ENCODE peak calls at places on chromosomes 11 and 22, in seven cellular contexts. D, U, N, H, P, I and M are unnamed samples.

GRCh38 chr11:64894070-64894811 is 15.8 kb upstream of the EHD1 start:
- DNase-seq in P (no peak), U (no peak), N (peak), I (peak), H (peak), D (peak), M (peak)

GRCh38 chr11:102306048-102306575 is 11.2 kb upstream of the BIRC3 start:
- DNase-seq in H (no peak), N (peak), I (no peak), U (no peak), P (no peak), D (no peak), M (no peak)

GRCh38 chr11:36412781-36413383 is 97.2 kb downstream of the TRAF6 start:
- DNase-seq in P (no peak), I (peak), D (no peak), N (no peak), H (no peak), U (no peak), M (no peak)

GRCh38 chr22:26494506-26494905 is 10.8 kb downstream of the SRRD start:
- DNase-seq in H (no peak), D (no peak), N (no peak), P (no peak), U (no peak), I (no peak), M (no peak)

GRCh38 chr11:13160745-13161144 is 116.8 kb upstream of the BMAL1 start:
- DNase-seq in I (no peak), D (no peak), U (no peak), N (peak), H (no peak), P (no peak), M (no peak)

GRCh38 chr11:125724125-125724524 is 22.0 kb upstream of the PATE1 start:
- DNase-seq in H (no peak), N (peak), P (no peak), D (no peak), I (peak), U (no peak), M (no peak)

GRCh38 chr22:29916007-29916544 is 33.1 kb downstream of the MTMR3 start:
- DNase-seq in H (no peak), D (no peak), I (no peak), N (peak), U (no peak), P (no peak), M (no peak)

GRCh38 chr11:35927730-35928129 is 16.1 kb upstream of the LDLRAD3 start:
- DNase-seq in H (peak), P (peak), D (no peak), I (no peak), N (peak), U (peak), M (no peak)

GRCh38 chr11:9264381-9265210 is 554 bp downstream of the DENND5A start:
- DNase-seq in I (peak), D (peak), U (peak), N (peak), H (peak), P (no peak), M (no peak)

GRCh38 chr11:29527391-29527936 is 489.4 kb downstream of the KCNA4 start:
- DNase-seq in D (no peak), I (peak), H (no peak), U (peak), P (no peak), N (peak), M (peak)

GRCh38 chr11:71086687-71087258 is 165.6 kb downstream of the SHANK2 start:
- DNase-seq in H (no peak), U (peak), D (no peak), P (no peak), I (no peak), N (peak), M (no peak)

DNA sequence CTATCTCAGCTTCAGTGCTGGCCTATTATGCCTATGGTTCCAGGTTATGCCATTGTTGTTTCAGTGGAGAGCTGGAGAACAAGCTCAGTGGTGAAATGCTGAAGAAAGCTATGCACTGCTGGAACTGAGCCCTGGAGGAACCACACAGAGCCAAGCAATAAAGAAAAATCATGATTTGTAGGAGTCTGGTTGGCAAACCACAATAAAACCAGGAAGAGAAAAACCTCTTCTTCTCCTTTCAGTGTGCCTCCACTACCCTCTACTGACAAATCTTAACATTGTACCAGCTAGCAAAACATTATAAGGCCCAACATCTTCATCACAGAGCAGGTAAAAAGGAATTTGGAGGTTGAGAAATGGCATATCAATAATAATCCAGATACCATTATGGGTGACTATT is 5.3 kb downstream of the OR51F2 start:
- DNase-seq in D (no peak), U (no peak), H (no peak), P (no peak), I (no peak), N (no peak), M (no peak)
- TF ChIP-seq CTCF in D (no peak), U (peak), H (peak), P (no peak), I (no peak), N (peak), M (peak)

GRCh38 chr22:50219800-50220602 is 19.2 kb downstream of the SELENOO start:
- DNase-seq in U (no peak), N (no peak), H (no peak), I (no peak), P (no peak), D (no peak), M (no peak)

GRCh38 chr22:50220603-50221409 is 20.0 kb downstream of the SELENOO start:
- DNase-seq in I (no peak), U (no peak), H (no peak), D (no peak), P (no peak), N (no peak), M (no peak)

GRCh38 chr22:50222508-50222907 is 21.7 kb downstream of the SELENOO start:
- DNase-seq in D (no peak), U (no peak), H (no peak), P (no peak), N (no peak), I (no peak), M (no peak)

GRCh38 chr22:50224071-50224470 is 20.8 kb downstream of the TUBGCP6 start:
- DNase-seq in U (no peak), N (no peak), I (no peak), H (no peak), D (no peak), P (no peak), M (no peak)

DNA sequence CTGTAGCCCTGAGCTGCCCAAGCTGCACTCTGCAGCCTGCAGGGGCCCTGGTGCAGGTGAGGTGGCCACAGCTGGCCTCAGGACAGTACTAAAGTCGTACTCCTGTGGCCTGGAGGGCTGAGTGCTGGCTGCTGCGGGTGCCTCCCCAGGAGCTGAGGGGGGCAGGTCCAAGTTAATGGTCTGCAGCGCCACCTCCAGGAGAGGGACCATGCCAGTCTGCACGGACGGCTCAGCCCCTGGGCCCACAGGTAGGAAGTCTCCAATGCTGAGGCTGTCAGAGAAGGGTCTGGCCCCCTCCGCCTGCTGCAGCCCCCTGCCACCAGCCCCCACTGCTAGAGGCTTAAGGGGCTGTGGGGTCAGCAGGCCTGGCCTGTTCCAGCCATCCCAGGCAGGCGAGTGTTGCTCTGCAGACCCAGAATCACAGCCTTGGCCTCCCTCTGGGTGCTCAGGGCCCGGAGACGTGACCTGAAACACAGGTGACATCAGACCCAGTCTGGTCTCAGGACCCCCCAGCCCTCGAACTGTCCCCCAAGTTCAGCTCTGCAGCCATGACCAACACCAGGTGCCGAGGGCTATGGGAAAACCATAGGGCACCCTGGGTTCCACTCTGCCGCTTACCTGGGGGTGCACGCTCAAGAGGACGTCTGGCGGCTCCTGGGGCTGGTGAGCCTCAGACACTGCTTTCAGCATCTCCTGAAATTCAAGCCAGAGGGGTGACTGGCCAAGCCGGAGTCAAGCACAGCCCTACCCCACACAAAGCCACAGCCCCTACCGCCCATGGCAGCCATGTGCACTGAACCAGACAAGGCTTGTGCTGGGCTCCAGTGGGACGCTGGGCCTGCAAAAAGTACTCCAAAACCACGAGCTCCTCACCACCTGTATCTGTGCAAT is 20.8 kb downstream of the SELENOO start:
- DNase-seq in H (no peak), U (no peak), I (no peak), D (no peak), P (no peak), N (no peak), M (no peak)
- TF ChIP-seq CTCF in H (no peak), U (no peak), I (peak), D (no peak), P (no peak), N (no peak), M (no peak)

GRCh38 chr11:107683807-107684206 is 28.0 kb downstream of the SLN start:
- DNase-seq in I (no peak), H (no peak), P (no peak), N (peak), D (no peak), U (no peak), M (no peak)
- TF ChIP-seq CTCF in I (peak), H (peak), P (no peak), N (peak), D (no peak), U (peak), M (peak)

GRCh38 chr22:33129621-33130020 is 71.4 kb upstream of the SYN3 start:
- DNase-seq in N (no peak), D (no peak), H (no peak), U (no peak), I (no peak), P (no peak), M (no peak)

GRCh38 chr22:33124471-33124870 is 66.3 kb upstream of the SYN3 start:
- DNase-seq in U (no peak), D (no peak), H (no peak), P (no peak), N (no peak), I (no peak), M (no peak)

GRCh38 chr22:33130473-33130872 is 72.3 kb upstream of the SYN3 start:
- DNase-seq in P (no peak), U (no peak), N (no peak), D (no peak), H (no peak), I (no peak), M (no peak)

GRCh38 chr22:33126881-33127280 is 68.7 kb upstream of the SYN3 start:
- DNase-seq in P (no peak), H (no peak), U (no peak), D (no peak), N (peak), I (no peak), M (peak)
- TF ChIP-seq CTCF in P (no peak), H (no peak), U (no peak), D (no peak), N (peak), I (no peak), M (peak)